ENCODE peak calls at places on chromosome 11, in eight cellular contexts. R, C, S, Z, N, Q, I and O are unnamed samples.

GRCh38 chr11:94938399-94939055 is 34.8 kb downstream of the CWC15 start:
- DNase-seq in R (peak; percentile 46), I (no peak), S (peak; percentile 81), Q (no peak), N (no peak), Z (peak; percentile 81), C (no peak), O (no peak)

GRCh38 chr11:29809121-29809520 is 207.7 kb downstream of the KCNA4 start:
- DNase-seq in Q (no peak), N (no peak), Z (no peak), S (no peak), R (peak; percentile 10), I (no peak), C (no peak), O (no peak)

GRCh38 chr11:110758012-110758411 is 45.8 kb upstream of the ARHGAP20 start:
- DNase-seq in Z (no peak), Q (peak; percentile 3), R (no peak), C (no peak), S (no peak), N (no peak), I (no peak), O (no peak)

GRCh38 chr11:104060820-104061219 is 24.4 kb downstream of the DDI1 start:
- DNase-seq in I (no peak), S (no peak), N (no peak), R (peak; percentile 32), C (no peak), Q (no peak), Z (no peak), O (no peak)

GRCh38 chr11:83835423-83835822 is 549.3 kb upstream of the CCDC90B start:
- DNase-seq in Z (no peak), Q (no peak), R (no peak), S (peak; percentile 48), N (no peak), C (no peak), I (no peak), O (no peak)

GRCh38 chr11:44574620-44575287 is 9.3 kb downstream of the CD82 start:
- DNase-seq in Z (no peak), N (no peak), C (no peak), S (peak; percentile 98), I (peak; percentile 33), R (peak; percentile 92), Q (peak; percentile 96), O (peak; percentile 40)

GRCh38 chr11:95676280-95676679 is 113.3 kb downstream of the FAM76B start:
- DNase-seq in S (no peak), Z (no peak), C (no peak), Q (no peak), R (no peak), N (no peak), I (no peak), O (no peak)

GRCh38 chr11:64809781-64810241 is 540 bp downstream of the MEN1 start:
- DNase-seq in C (peak; percentile 75), S (peak; percentile 23), N (peak; percentile 12), I (no peak), R (peak; percentile 19), Q (peak; percentile 59), Z (no peak), O (no peak)

GRCh38 chr11:133311230-133311629 is 221.1 kb downstream of the OPCML start:
- DNase-seq in C (no peak), Q (no peak), N (no peak), I (no peak), R (no peak), S (no peak), Z (no peak), O (no peak)

GRCh38 chr11:14317659-14318325 is 41.2 kb downstream of the RRAS2 start:
- DNase-seq in C (no peak), N (no peak), Z (no peak), Q (peak; percentile 35), I (no peak), R (no peak), S (no peak), O (no peak)

GRCh38 chr11:123235117-123235686 is 40.2 kb upstream of the CLMP start:
- DNase-seq in R (peak; percentile 66), N (peak; percentile 38), S (no peak), Q (no peak), Z (peak; percentile 37), I (peak; percentile 5), C (peak; percentile 50), O (peak; percentile 33)

GRCh38 chr11:48037709-48038468 is 57.5 kb downstream of the PTPRJ start:
- DNase-seq in R (no peak), Z (no peak), I (no peak), C (no peak), N (no peak), S (no peak), Q (peak; percentile 33), O (no peak)

GRCh38 chr11:48033918-48034341 is 53.6 kb downstream of the PTPRJ start:
- DNase-seq in N (no peak), C (no peak), R (no peak), Q (no peak), Z (no peak), I (no peak), S (no peak), O (no peak)

GRCh38 chr11:48034926-48035876 is 54.8 kb downstream of the PTPRJ start:
- DNase-seq in N (no peak), C (peak; percentile 39), Q (no peak), Z (peak; percentile 25), I (no peak), S (no peak), R (peak; percentile 55), O (no peak)

GRCh38 chr11:48036011-48036410 is 55.7 kb downstream of the PTPRJ start:
- DNase-seq in Z (no peak), Q (peak; percentile 21), I (no peak), S (no peak), R (no peak), N (no peak), C (no peak), O (no peak)

DNA sequence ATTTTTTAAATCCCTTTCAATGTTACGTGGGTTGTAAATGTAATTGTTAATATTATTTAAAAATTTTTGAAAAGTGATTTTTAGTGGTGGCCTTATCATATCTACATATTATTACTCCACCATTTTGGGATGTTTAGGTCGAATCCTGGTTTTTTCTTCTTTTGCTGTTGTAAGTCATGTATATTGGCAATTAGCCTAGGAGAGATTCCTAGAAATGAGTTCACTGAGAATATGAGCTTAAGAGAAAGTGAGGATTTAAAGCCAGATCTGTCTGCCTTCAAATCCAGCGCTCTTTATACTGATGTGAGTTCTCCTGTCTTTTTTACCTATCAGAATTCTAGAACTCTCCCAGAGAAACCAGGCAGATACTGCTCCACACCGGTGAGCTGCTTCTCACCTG is 56.1 kb downstream of the PTPRJ start:
- DNase-seq in R (peak; percentile 72), Z (no peak), N (no peak), I (no peak), C (no peak), S (no peak), Q (no peak), O (no peak)
- H3K4me3 ChIP-seq in R (no peak overlapping the region), Z (no peak overlapping the region), N (no peak overlapping the region), I (no peak overlapping the region), C (no peak overlapping the region), S (no peak overlapping the region), Q (no peak overlapping the region), O (no peak overlapping the region)

GRCh38 chr11:126124284-126124683 is 61.6 kb upstream of the CDON start:
- DNase-seq in S (no peak), N (no peak), R (no peak), I (no peak), C (no peak), Z (no peak), Q (no peak), O (no peak)

GRCh38 chr11:126129681-126130671 is 67.3 kb upstream of the CDON start:
- DNase-seq in R (no peak), I (no peak), Z (no peak), S (peak; percentile 78), N (no peak), Q (no peak), C (no peak), O (no peak)

GRCh38 chr11:126123686-126124085 is 61.0 kb upstream of the CDON start:
- DNase-seq in S (no peak), Z (no peak), I (no peak), C (no peak), Q (no peak), R (no peak), N (no peak), O (no peak)

GRCh38 chr11:126127898-126128297 is 65.2 kb upstream of the CDON start:
- DNase-seq in Z (no peak), R (peak; percentile 52), C (no peak), Q (no peak), I (no peak), N (no peak), S (no peak), O (no peak)

GRCh38 chr11:126127284-126127845 is 64.7 kb upstream of the CDON start:
- DNase-seq in Z (no peak), S (no peak), Q (no peak), I (no peak), C (no peak), N (no peak), R (no peak), O (no peak)
- H3K27ac ChIP-seq in Z (no peak overlapping the region), S (no peak overlapping the region), Q (no peak overlapping the region), I (no peak overlapping the region), C (no peak overlapping the region), N (no peak overlapping the region), R (no peak overlapping the region), O (no peak overlapping the region)

GRCh38 chr11:12827369-12827768 is 153.1 kb downstream of the TEAD1 start:
- DNase-seq in S (no peak), Z (no peak), Q (no peak), I (no peak), C (no peak), R (no peak), N (no peak), O (no peak)
- H3K4me3 ChIP-seq in S (no peak overlapping the region), Z (no peak overlapping the region), Q (peak overlapping the region; percentile 52), I (no peak overlapping the region), C (peak overlapping the region; percentile 28), R (peak overlapping the region; percentile 24), N (no peak overlapping the region), O (no peak overlapping the region)

DNA sequence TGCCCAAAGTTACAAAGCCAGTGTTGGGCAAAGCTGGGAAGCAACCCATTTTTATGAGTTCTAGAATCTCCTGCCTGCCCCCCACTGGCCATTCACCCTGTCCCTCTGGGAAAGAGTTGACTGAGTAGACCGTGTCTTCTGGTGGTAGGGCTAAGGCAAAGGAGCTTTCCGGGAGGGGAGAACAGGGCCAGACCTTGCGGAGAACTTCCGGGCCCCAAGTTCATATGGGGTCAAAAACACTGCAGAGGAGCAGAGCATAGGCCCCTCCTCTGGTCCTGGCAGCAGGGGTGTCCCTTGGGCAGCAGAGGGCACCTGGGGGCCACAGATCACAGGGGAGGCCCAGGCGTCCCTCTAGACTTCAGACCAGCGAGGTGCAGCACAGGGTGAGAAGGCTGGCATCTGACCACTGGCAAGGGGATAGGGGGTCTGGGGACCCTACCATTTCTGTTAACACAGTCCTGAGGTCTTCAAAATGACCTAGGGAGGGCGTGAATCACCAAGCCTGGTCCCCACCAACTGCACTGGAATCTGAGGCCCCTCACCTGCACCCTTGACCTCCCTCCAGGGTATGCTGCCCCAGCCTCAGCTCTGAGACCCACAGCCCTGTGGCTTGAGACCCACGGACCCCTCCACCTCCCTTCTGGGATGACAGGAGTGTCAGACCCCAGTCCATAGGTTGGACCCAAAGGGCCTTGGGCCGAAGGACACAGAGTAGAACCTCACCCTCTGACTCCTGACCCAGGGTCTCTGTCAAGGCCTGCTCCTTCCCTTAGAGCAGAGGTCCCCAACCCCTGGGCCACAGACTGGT is 1.3 kb upstream of the ARAP1 start:
- DNase-seq in I (no peak), Z (no peak), C (no peak), Q (no peak), S (no peak), N (no peak), R (no peak), O (no peak)
- H3K27ac ChIP-seq in I (no peak overlapping the region), Z (peak overlapping the region; percentile 67), C (peak overlapping the region; percentile 60), Q (peak overlapping the region; percentile 35), S (no peak overlapping the region), N (no peak overlapping the region), R (no peak overlapping the region), O (peak overlapping the region; percentile 81)